ENCODE peak calls at places on chromosomes 2 and 18, in seven cellular contexts. I is suprapubic skin; O is cardiac fibroblast; G is CD4-positive, alpha-beta T cell; D is stomach; X is psoas muscle; C is mesothelial cell of epicardium. E is an unnamed sample.
A peak's percentile ranks its signal among the peaks of the same experiment; 100 is the strongest.

GRCh38 chr2:2286592-2286991 is 44.5 kb downstream of the MYT1L start:
- DNase-seq in O (no peak), C (no peak), X (no peak), G (no peak), D (no peak), I (no peak), E (no peak)

GRCh38 chr2:52194342-52194741 is 1162.4 kb upstream of the NRXN1 start:
- DNase-seq in C (no peak), O (peak; percentile 4), X (no peak), D (no peak), G (no peak), I (no peak), E (no peak)

GRCh38 chr18:49001111-49001510 is 50.3 kb upstream of the SMAD7 start:
- DNase-seq in D (no peak), G (no peak), I (no peak), C (no peak), O (no peak), X (no peak), E (no peak)

GRCh38 chr2:96083064-96083889 is 33.1 kb downstream of the ADRA2B start:
- DNase-seq in D (no peak), X (peak; percentile 60), I (no peak), C (no peak), G (no peak), O (no peak), E (no peak)

GRCh38 chr2:9089831-9090230 is 86.3 kb upstream of the MBOAT2 start:
- DNase-seq in D (no peak), G (no peak), O (peak; percentile 78), C (no peak), I (no peak), X (no peak), E (no peak)

GRCh38 chr2:66428986-66429612 is 5.8 kb upstream of the MEIS1 start:
- DNase-seq in O (peak; percentile 79), G (no peak), I (no peak), X (no peak), D (no peak), C (no peak), E (no peak)

GRCh38 chr2:204470621-204471196 is 74.6 kb upstream of the PARD3B start:
- DNase-seq in G (no peak), O (no peak), I (no peak), C (no peak), X (no peak), D (no peak), E (no peak)

GRCh38 chr2:158716921-158717320 is 78.2 kb upstream of the DAPL1 start:
- DNase-seq in C (no peak), I (no peak), D (no peak), X (no peak), G (no peak), O (no peak), E (no peak)

GRCh38 chr2:98693477-98693876 is 37.5 kb downstream of the MGAT4A start:
- DNase-seq in O (no peak), X (no peak), C (no peak), D (no peak), G (no peak), I (no peak), E (no peak)

GRCh38 chr2:72822794-72823193 is 3.0 kb downstream of the EXOC6B start:
- DNase-seq in O (no peak), X (no peak), I (no peak), C (no peak), D (no peak), G (no peak), E (no peak)

GRCh38 chr2:70132244-70133126 is 45.2 kb downstream of the PCBP1 start:
- DNase-seq in X (peak; percentile 39), C (no peak), G (peak; percentile 34), I (no peak), O (peak; percentile 75), D (peak; percentile 55), E (no peak)

GRCh38 chr2:28895189-28895893 is 874 bp downstream of the WDR43 start:
- DNase-seq in X (peak; percentile 53), G (peak; percentile 8), I (peak; percentile 70), O (peak; percentile 58), D (no peak), C (no peak), E (no peak)

GRCh38 chr2:231715988-231716616 is 7.8 kb downstream of the PTMA start:
- DNase-seq in O (peak; percentile 54), I (no peak), G (no peak), C (no peak), X (no peak), D (no peak), E (peak; percentile 27)

GRCh38 chr2:234308814-234309195 is 188.1 kb downstream of the ARL4C start:
- DNase-seq in C (no peak), O (peak; percentile 73), D (no peak), I (no peak), G (peak; percentile 64), X (no peak), E (peak; percentile 43)

GRCh38 chr2:237743561-237744269 is 54.9 kb upstream of the RBM44 start:
- DNase-seq in G (no peak), I (no peak), X (peak; percentile 34), O (peak; percentile 71), D (no peak), C (no peak), E (no peak)

GRCh38 chr18:36405611-36406010 is 108.1 kb downstream of the FHOD3 start:
- DNase-seq in G (no peak), I (no peak), O (no peak), X (no peak), C (no peak), D (no peak), E (no peak)

GRCh38 chr18:36399055-36399454 is 101.5 kb downstream of the FHOD3 start:
- DNase-seq in X (no peak), C (no peak), D (no peak), I (no peak), O (no peak), G (no peak), E (no peak)

GRCh38 chr18:36403896-36404824 is 106.6 kb downstream of the FHOD3 start:
- DNase-seq in X (no peak), C (no peak), O (no peak), D (no peak), I (no peak), G (no peak), E (no peak)

GRCh38 chr18:36401462-36401861 is 103.9 kb downstream of the FHOD3 start:
- DNase-seq in I (no peak), G (no peak), D (no peak), C (no peak), O (no peak), X (no peak), E (no peak)

GRCh38 chr18:36402765-36403396 is 105.4 kb downstream of the FHOD3 start:
- DNase-seq in C (no peak), D (no peak), G (no peak), O (peak; percentile 78), X (peak; percentile 79), I (peak; percentile 78), E (no peak)
- TF ChIP-seq CTCF in C (no peak), D (no peak), G (no peak), O (no peak), X (no peak), I (no peak), E (no peak)

GRCh38 chr2:153622285-153622684 is 143.7 kb upstream of the RPRM start:
- DNase-seq in G (no peak), O (no peak), I (no peak), C (no peak), X (no peak), D (no peak), E (no peak)
- TF ChIP-seq CTCF in G (no peak), O (no peak), I (no peak), C (peak; percentile 59), X (no peak), D (no peak), E (no peak)

DNA sequence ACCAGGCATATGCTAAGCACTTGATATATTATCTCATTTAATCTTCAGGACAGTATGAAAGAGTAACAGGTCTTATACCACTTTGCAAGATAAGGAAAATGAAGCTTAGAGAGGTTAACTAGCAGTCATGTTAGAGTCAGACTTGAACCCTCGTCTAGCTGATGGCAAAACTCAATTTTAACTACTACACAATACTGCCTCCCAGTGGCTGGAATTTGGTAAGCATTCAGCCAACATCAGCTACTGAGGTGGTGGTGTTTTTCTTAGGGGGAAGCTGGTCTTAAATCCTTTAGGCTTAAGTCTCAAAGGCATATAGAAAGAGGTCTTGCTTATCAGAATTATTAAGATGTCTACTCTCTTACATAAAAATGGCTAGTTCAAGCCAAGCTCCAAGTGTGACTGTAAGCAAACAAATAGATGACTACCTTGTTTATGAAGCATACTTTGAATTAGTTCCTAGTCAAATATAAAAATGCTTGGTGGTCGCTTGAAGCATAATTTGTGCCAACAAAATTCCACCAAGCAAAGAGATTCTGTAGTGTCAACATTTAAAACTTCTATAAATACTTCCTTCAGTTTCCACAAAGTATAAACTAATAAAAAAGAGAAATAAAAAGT is 325.4 kb upstream of the FIGN start:
- DNase-seq in C (no peak), D (peak; percentile 28), O (peak; percentile 62), G (no peak), I (no peak), X (no peak), E (no peak)
- TF ChIP-seq CTCF in C (peak; percentile 58), D (peak; percentile 30), O (peak; percentile 65), G (no peak), I (peak; percentile 10), X (peak; percentile 56), E (no peak)

GRCh38 chr2:102618452-102619413 is 620 bp upstream of the SLC9A2 start:
- DNase-seq in O (peak; percentile 13), X (peak; percentile 58), G (no peak), I (no peak), C (no peak), D (peak; percentile 75), E (no peak)
- TF ChIP-seq CTCF in O (no peak), X (no peak), G (no peak), I (no peak), C (no peak), D (no peak), E (no peak)

GRCh38 chr2:167398791-167399371 is 510.6 kb downstream of the XIRP2 start:
- DNase-seq in C (no peak), D (no peak), I (no peak), X (no peak), O (no peak), G (no peak), E (no peak)

GRCh38 chr2:167406558-167406957 is 518.3 kb downstream of the XIRP2 start:
- DNase-seq in X (no peak), O (peak; percentile 69), G (no peak), C (no peak), D (no peak), I (no peak), E (no peak)

GRCh38 chr2:167404896-167405295 is 516.6 kb downstream of the XIRP2 start:
- DNase-seq in D (no peak), G (no peak), O (peak; percentile 74), X (no peak), C (no peak), I (no peak), E (no peak)

GRCh38 chr2:167401309-167401708 is 513.0 kb downstream of the XIRP2 start:
- DNase-seq in X (no peak), G (no peak), D (no peak), I (no peak), C (no peak), O (no peak), E (no peak)
- TF ChIP-seq CTCF in X (no peak), G (no peak), D (no peak), I (no peak), C (no peak), O (no peak), E (no peak)

GRCh38 chr18:77866309-77866708 is 616.7 kb downstream of the GALR1 start:
- DNase-seq in D (no peak), I (no peak), G (no peak), O (no peak), C (no peak), X (no peak), E (no peak)
- TF ChIP-seq CTCF in D (no peak), I (no peak), G (no peak), O (no peak), C (no peak), X (no peak), E (no peak)

E was measured in activated B cell treated with CpG ODN at 0.5 μM for 24 hours.